ENCODE peak calls at places on chromosome 7, in five cellular contexts. L, K, R, Z and X are unnamed samples.

GRCh38 chr7:140004672-140005071 is 58.1 kb downstream of the PARP12 start:
- DNase-seq in L (no peak), K (no peak), R (no peak), Z (no peak), X (no peak)

GRCh38 chr7:29243777-29244655 is 49.4 kb downstream of the CHN2 start:
- DNase-seq in L (no peak), K (no peak), R (no peak), Z (no peak), X (no peak)

GRCh38 chr7:74185636-74186035 is 11.5 kb downstream of the EIF4H start:
- DNase-seq in L (no peak), K (no peak), R (no peak), Z (no peak), X (no peak)

GRCh38 chr7:153835104-153835503 is 217.1 kb upstream of the DPP6 start:
- DNase-seq in L (no peak), K (no peak), R (no peak), Z (no peak), X (no peak)

GRCh38 chr7:45696476-45696875 is 122.3 kb downstream of the ADCY1 start:
- DNase-seq in L (no peak), K (no peak), R (no peak), Z (no peak), X (no peak)

GRCh38 chr7:42661312-42661711 is 250.6 kb downstream of the C7orf25 start:
- DNase-seq in L (no peak), K (no peak), R (no peak), Z (no peak), X (peak; percentile 74)

GRCh38 chr7:26667514-26668133 is 196.8 kb downstream of the SKAP2 start:
- DNase-seq in L (no peak), K (peak; percentile 75), R (peak; percentile 95), Z (peak; percentile 73), X (peak; percentile 75)

GRCh38 chr7:101231644-101232043 is 6.0 kb downstream of the CLDN15 start:
- DNase-seq in L (no peak), K (no peak), R (no peak), Z (no peak), X (no peak)

GRCh38 chr7:142874837-142875236 is 10.7 kb downstream of the TRPV6 start:
- DNase-seq in L (no peak), K (no peak), R (no peak), Z (no peak), X (no peak)

GRCh38 chr7:167087-167855 is 25.1 kb upstream of the FAM20C start:
- DNase-seq in L (peak; percentile 83), K (no peak), R (no peak), Z (no peak), X (no peak)

GRCh38 chr7:22338411-22338810 is 18.5 kb downstream of the RAPGEF5 start:
- DNase-seq in L (no peak), K (no peak), R (no peak), Z (no peak), X (no peak)

GRCh38 chr7:45177801-45178200 is 20.2 kb downstream of the RAMP3 start:
- DNase-seq in L (no peak), K (peak; percentile 37), R (no peak), Z (no peak), X (no peak)

GRCh38 chr7:15921576-15921975 is 235.1 kb upstream of the MEOX2 start:
- DNase-seq in L (no peak), K (no peak), R (no peak), Z (no peak), X (no peak)

GRCh38 chr7:44289341-44290249 is 35.8 kb downstream of the CAMK2B start:
- DNase-seq in L (no peak), K (peak; percentile 39), R (no peak), Z (peak; percentile 4), X (no peak)

GRCh38 chr7:137695942-137696341 is 150.8 kb downstream of the DGKI start:
- DNase-seq in L (no peak), K (no peak), R (no peak), Z (no peak), X (no peak)

GRCh38 chr7:11021468-11021867 is 47.8 kb downstream of the PHF14 start:
- DNase-seq in L (no peak), K (no peak), R (no peak), Z (no peak), X (no peak)

GRCh38 chr7:11026452-11027359 is 53.0 kb downstream of the PHF14 start:
- DNase-seq in L (no peak), K (no peak), R (no peak), Z (no peak), X (no peak)
- H3K36me3 ChIP-seq in L (no peaks in the 10 kb centered on the region), K (peaks cover 11% of the 10 kb centered on the region), R (no peaks in the 10 kb centered on the region), Z (no peaks in the 10 kb centered on the region), X (peaks cover 14% of the 10 kb centered on the region)

DNA sequence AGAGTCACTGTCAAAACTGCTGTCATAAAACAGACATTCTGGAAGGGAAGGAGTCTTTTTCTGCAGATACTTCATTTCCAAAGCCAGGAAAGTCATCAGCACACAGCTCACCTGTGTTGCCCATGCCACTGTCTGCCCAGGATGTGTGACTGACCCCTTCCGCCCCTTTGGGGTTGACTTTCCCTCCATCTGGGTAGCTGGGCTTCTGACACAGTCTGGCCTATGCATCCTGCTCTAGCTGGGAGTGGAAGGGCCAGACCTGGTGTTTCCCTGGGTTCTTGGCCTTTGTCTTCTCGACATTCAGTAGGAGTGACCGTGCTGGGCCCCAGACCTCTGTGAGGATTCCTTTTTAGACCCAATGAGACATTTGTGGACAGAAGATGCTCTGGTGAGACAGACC is 378.9 kb upstream of the NUPR2 start:
- DNase-seq in L (no peak), K (no peak), R (no peak), Z (no peak), X (no peak)
- H3K9me3 ChIP-seq in L (no peaks in the 10 kb centered on the region), K (no peaks in the 10 kb centered on the region), R (no peaks in the 10 kb centered on the region), Z (peaks cover 3% of the 10 kb centered on the region), X (no peaks in the 10 kb centered on the region)

DNA sequence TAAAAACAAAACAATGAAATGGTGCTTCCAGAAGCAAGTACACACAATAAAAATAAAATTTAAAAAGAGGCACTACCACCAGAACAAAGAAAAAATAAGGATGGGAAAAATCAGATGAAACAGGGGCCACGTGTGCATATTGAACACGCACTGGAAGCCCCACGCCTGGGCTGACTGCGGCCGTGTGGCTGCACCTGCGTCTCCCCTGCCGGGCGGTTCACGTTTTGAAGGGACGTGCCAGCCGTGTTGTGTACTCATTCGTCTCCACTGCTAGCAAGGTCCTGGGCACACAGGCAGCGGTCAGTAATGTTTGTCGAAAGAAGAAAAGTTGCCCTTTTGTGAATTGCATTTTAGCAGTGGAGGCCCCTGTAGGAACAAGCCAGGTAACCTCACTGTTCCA is 255.9 kb upstream of the RNF32 start:
- DNase-seq in L (no peak), K (no peak), R (no peak), Z (no peak), X (no peak)
- H3K36me3 ChIP-seq in L (no peaks in the 10 kb centered on the region), K (no peaks in the 10 kb centered on the region), R (no peaks in the 10 kb centered on the region), Z (no peaks in the 10 kb centered on the region), X (no peaks in the 10 kb centered on the region)

GRCh38 chr7:64938540-64938939 is 35.5 kb downstream of the ZNF273 start:
- DNase-seq in L (no peak), K (no peak), R (no peak), Z (no peak), X (no peak)

DNA sequence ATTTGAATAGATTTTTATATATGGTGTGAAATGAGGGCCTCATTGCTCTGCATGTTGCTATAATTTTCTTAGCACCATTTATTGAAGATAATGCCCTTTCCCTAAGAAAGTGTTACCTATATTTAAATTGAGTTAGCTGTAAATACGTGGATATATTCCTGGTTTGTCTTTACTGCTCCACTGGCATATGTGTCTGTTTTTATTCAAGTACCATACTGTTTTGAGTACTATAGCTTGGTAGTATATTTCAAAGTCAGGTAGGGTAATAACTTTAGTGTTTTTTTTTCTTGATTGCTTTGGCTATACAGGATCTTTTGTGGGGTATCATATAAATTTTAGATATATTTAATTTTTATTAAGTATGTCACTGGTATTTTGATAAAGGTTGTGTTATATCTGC is 31.4 kb downstream of the ZNF273 start:
- DNase-seq in L (no peak), K (no peak), R (no peak), Z (no peak), X (no peak)
- H3K9me3 ChIP-seq in L (no peaks in the 10 kb centered on the region), K (peaks cover 3% of the 10 kb centered on the region), R (no peaks in the 10 kb centered on the region), Z (peaks cover 31% of the 10 kb centered on the region), X (peaks cover 20% of the 10 kb centered on the region)